ENCODE peak calls at places on chromosomes 16 and 17, in six cellular contexts. Z is CD8-positive, alpha-beta T cell; W is uterus; G is EL; Y is T-cell; B is NCI-H748 treated with DMSO at 0.1 percent for 48 hours. T is an unnamed sample.

GRCh38 chr17:5424909-5425308 is 4.9 kb downstream of the RPAIN start:
- DNase-seq in Z (no peak), W (no peak), G (no peak), Y (no peak), B (no peak), T (no peak)

GRCh38 chr16:14600164-14600563 is 29.9 kb downstream of the PARN start:
- DNase-seq in Z (no peak), W (no peak), G (peak), Y (no peak), B (no peak), T (no peak)

GRCh38 chr17:12089809-12090384 is 69.2 kb downstream of the MAP2K4 start:
- DNase-seq in Z (no peak), W (no peak), G (peak), Y (no peak), B (peak), T (no peak)

GRCh38 chr16:69324013-69324531 is 6.3 kb downstream of the PDF start:
- DNase-seq in Z (no peak), W (peak), G (peak), Y (no peak), B (no peak), T (peak)

GRCh38 chr17:44065668-44066203 is 735 bp downstream of the LSM12 start:
- DNase-seq in Z (no peak), W (no peak), G (no peak), Y (no peak), B (no peak), T (no peak)

GRCh38 chr17:45398800-45399199 is 33.9 kb downstream of the ARHGAP27 start:
- DNase-seq in Z (no peak), W (no peak), G (no peak), Y (no peak), B (no peak), T (no peak)

GRCh38 chr16:85735225-85735722 is 15.6 kb downstream of the C16orf74 start:
- DNase-seq in Z (peak), W (no peak), G (no peak), Y (peak), B (no peak), T (no peak)

GRCh38 chr16:88730632-88731607 is 24.6 kb downstream of the CTU2 start:
- DNase-seq in Z (no peak), W (no peak), G (no peak), Y (no peak), B (no peak), T (no peak)

GRCh38 chr17:17511971-17512858 is 16.0 kb upstream of the RASD1 start:
- DNase-seq in Z (no peak), W (peak), G (peak), Y (no peak), B (no peak), T (no peak)

T was measured in mucosa of gallbladder.